ENCODE peak calls at places on chromosomes 2 and 18, in nine cellular contexts. One of them, this sample, is unnamed.

GRCh38 chr2:159515482-159515881 is 100.9 kb downstream of the BAZ2B start:
- DNase-seq in foreskin fibroblast: no peak
- DNase-seq in head of caudate nucleus: no peak
- DNase-seq in hepatocyte: no peak
- DNase-seq in stimulated activated CD4-positive, alpha-beta T cell treated with anti-CD3 and anti-CD28 coated beads, Interleukin-15, amount 100 ng/mL, for 24 hours: no peak
- DNase-seq in D341Med: no peak
- DNase-seq in WERI-Rb-1: peak; percentile 13
- DNase-seq in NCI-H1092 treated with DMSO at 0.1 percent for 48 hours: no peak
- DNase-seq in endothelial cell: no peak
- DNase-seq in this sample: no peak

GRCh38 chr2:201786471-201786870 is 5.7 kb upstream of the ALS2 start:
- DNase-seq in foreskin fibroblast: peak; percentile 56
- DNase-seq in head of caudate nucleus: no peak
- DNase-seq in hepatocyte: no peak
- DNase-seq in stimulated activated CD4-positive, alpha-beta T cell treated with anti-CD3 and anti-CD28 coated beads, Interleukin-15, amount 100 ng/mL, for 24 hours: no peak
- DNase-seq in D341Med: no peak
- DNase-seq in WERI-Rb-1: no peak
- DNase-seq in NCI-H1092 treated with DMSO at 0.1 percent for 48 hours: no peak
- DNase-seq in endothelial cell: no peak
- DNase-seq in this sample: no peak

GRCh38 chr2:9408641-9409151 is 14.6 kb downstream of the ITGB1BP1 start:
- DNase-seq in foreskin fibroblast: peak; percentile 93
- DNase-seq in head of caudate nucleus: no peak
- DNase-seq in hepatocyte: no peak
- DNase-seq in stimulated activated CD4-positive, alpha-beta T cell treated with anti-CD3 and anti-CD28 coated beads, Interleukin-15, amount 100 ng/mL, for 24 hours: no peak
- DNase-seq in D341Med: no peak
- DNase-seq in WERI-Rb-1: peak; percentile 47
- DNase-seq in NCI-H1092 treated with DMSO at 0.1 percent for 48 hours: no peak
- DNase-seq in endothelial cell: no peak
- DNase-seq in this sample: peak; percentile 6

GRCh38 chr2:173441222-173441621 is 86.5 kb downstream of the CDCA7 start:
- DNase-seq in foreskin fibroblast: peak; percentile 46
- DNase-seq in head of caudate nucleus: no peak
- DNase-seq in hepatocyte: no peak
- DNase-seq in stimulated activated CD4-positive, alpha-beta T cell treated with anti-CD3 and anti-CD28 coated beads, Interleukin-15, amount 100 ng/mL, for 24 hours: no peak
- DNase-seq in D341Med: no peak
- DNase-seq in WERI-Rb-1: no peak
- DNase-seq in NCI-H1092 treated with DMSO at 0.1 percent for 48 hours: no peak
- DNase-seq in endothelial cell: no peak
- DNase-seq in this sample: peak; percentile 70

GRCh38 chr18:63457987-63458386 is 18.8 kb upstream of the SERPINB5 start:
- DNase-seq in foreskin fibroblast: no peak
- DNase-seq in head of caudate nucleus: no peak
- DNase-seq in hepatocyte: no peak
- DNase-seq in stimulated activated CD4-positive, alpha-beta T cell treated with anti-CD3 and anti-CD28 coated beads, Interleukin-15, amount 100 ng/mL, for 24 hours: no peak
- DNase-seq in D341Med: no peak
- DNase-seq in WERI-Rb-1: no peak
- DNase-seq in NCI-H1092 treated with DMSO at 0.1 percent for 48 hours: no peak
- DNase-seq in endothelial cell: no peak
- DNase-seq in this sample: no peak

GRCh38 chr18:79396431-79397287 is 929 bp downstream of the NFATC1 start:
- DNase-seq in foreskin fibroblast: peak; percentile 69
- DNase-seq in head of caudate nucleus: peak; percentile 54
- DNase-seq in hepatocyte: peak; percentile 68
- DNase-seq in stimulated activated CD4-positive, alpha-beta T cell treated with anti-CD3 and anti-CD28 coated beads, Interleukin-15, amount 100 ng/mL, for 24 hours: peak; percentile 64
- DNase-seq in D341Med: peak; percentile 79
- DNase-seq in WERI-Rb-1: peak; percentile 58
- DNase-seq in NCI-H1092 treated with DMSO at 0.1 percent for 48 hours: no peak
- DNase-seq in endothelial cell: peak; percentile 57
- DNase-seq in this sample: no peak

GRCh38 chr18:44654555-44654954 is 26.1 kb upstream of the SETBP1 start:
- DNase-seq in foreskin fibroblast: peak; percentile 91
- DNase-seq in head of caudate nucleus: no peak
- DNase-seq in hepatocyte: no peak
- DNase-seq in stimulated activated CD4-positive, alpha-beta T cell treated with anti-CD3 and anti-CD28 coated beads, Interleukin-15, amount 100 ng/mL, for 24 hours: no peak
- DNase-seq in D341Med: no peak
- DNase-seq in WERI-Rb-1: no peak
- DNase-seq in NCI-H1092 treated with DMSO at 0.1 percent for 48 hours: no peak
- DNase-seq in endothelial cell: no peak
- DNase-seq in this sample: no peak

GRCh38 chr2:190458352-190459107 is 50.4 kb downstream of the MFSD6 start:
- DNase-seq in foreskin fibroblast: no peak
- DNase-seq in head of caudate nucleus: no peak
- DNase-seq in hepatocyte: no peak
- DNase-seq in stimulated activated CD4-positive, alpha-beta T cell treated with anti-CD3 and anti-CD28 coated beads, Interleukin-15, amount 100 ng/mL, for 24 hours: no peak
- DNase-seq in D341Med: no peak
- DNase-seq in WERI-Rb-1: no peak
- DNase-seq in NCI-H1092 treated with DMSO at 0.1 percent for 48 hours: no peak
- DNase-seq in endothelial cell: no peak
- DNase-seq in this sample: peak; percentile 52

GRCh38 chr2:25340340-25340886 is 1.3 kb downstream of the DNMT3A start:
- DNase-seq in foreskin fibroblast: peak; percentile 50
- DNase-seq in head of caudate nucleus: no peak
- DNase-seq in hepatocyte: peak; percentile 69
- DNase-seq in stimulated activated CD4-positive, alpha-beta T cell treated with anti-CD3 and anti-CD28 coated beads, Interleukin-15, amount 100 ng/mL, for 24 hours: peak; percentile 45
- DNase-seq in D341Med: peak; percentile 45
- DNase-seq in WERI-Rb-1: no peak
- DNase-seq in NCI-H1092 treated with DMSO at 0.1 percent for 48 hours: peak; percentile 18
- DNase-seq in endothelial cell: no peak
- DNase-seq in this sample: peak; percentile 49

GRCh38 chr2:8462899-8463648 is 218.8 kb upstream of the ID2 start:
- DNase-seq in foreskin fibroblast: no peak
- DNase-seq in head of caudate nucleus: no peak
- DNase-seq in hepatocyte: no peak
- DNase-seq in stimulated activated CD4-positive, alpha-beta T cell treated with anti-CD3 and anti-CD28 coated beads, Interleukin-15, amount 100 ng/mL, for 24 hours: no peak
- DNase-seq in D341Med: no peak
- DNase-seq in WERI-Rb-1: no peak
- DNase-seq in NCI-H1092 treated with DMSO at 0.1 percent for 48 hours: no peak
- DNase-seq in endothelial cell: no peak
- DNase-seq in this sample: no peak

This sample was measured in NCI-H2171.